ENCODE peak calls at places on chromosomes 3 and 15, in nine cellular contexts. J is brain microvascular endothelial cell; B is Right ventricle myocardium inferior; R is GM04503; Z is activated effector memory CD4-positive, alpha-beta T cell treated with anti-CD3 and anti-CD28 coated beads, Interleukin-2, amount 50 U/mL, for 16 hours; C is right lobe of liver; F is renal cortical epithelial cell; K is M059J; L is left cardiac atrium. Q is an unnamed sample.
A peak's percentile ranks its signal among the peaks of the same experiment; 100 is the strongest.

GRCh38 chr3:56787258-56787777 is 14.4 kb downstream of the ARHGEF3 start:
- DNase-seq in J (no peak), B (no peak), R (no peak), Z (no peak), C (no peak), F (no peak), K (no peak), L (no peak), Q (peak; percentile 66)

GRCh38 chr3:156351783-156352182 is 203.1 kb downstream of the SSR3 start:
- DNase-seq in J (no peak), B (no peak), R (no peak), Z (no peak), C (no peak), F (no peak), K (no peak), L (no peak), Q (no peak)

GRCh38 chr15:65970937-65971740 is 101.8 kb downstream of the RAB11A start:
- DNase-seq in J (no peak), B (no peak), R (no peak), Z (no peak), C (no peak), F (no peak), K (no peak), L (no peak), Q (no peak)

GRCh38 chr15:55921744-55922143 is 71.7 kb downstream of the NEDD4 start:
- DNase-seq in J (no peak), B (no peak), R (no peak), Z (no peak), C (no peak), F (no peak), K (no peak), L (no peak), Q (no peak)

GRCh38 chr3:129611812-129612349 is 5.4 kb upstream of the PLXND1 start:
- DNase-seq in J (peak; percentile 69), B (peak; percentile 68), R (no peak), Z (no peak), C (no peak), F (no peak), K (peak; percentile 86), L (peak; percentile 76), Q (no peak)

GRCh38 chr3:4687167-4687566 is 194.0 kb downstream of the ITPR1 start:
- DNase-seq in J (no peak), B (no peak), R (no peak), Z (no peak), C (no peak), F (peak; percentile 27), K (peak; percentile 11), L (no peak), Q (no peak)

GRCh38 chr3:44045476-44046275 is 196.0 kb upstream of the TOPAZ1 start:
- DNase-seq in J (peak; percentile 7), B (no peak), R (no peak), Z (no peak), C (no peak), F (peak; percentile 59), K (peak; percentile 83), L (peak; percentile 30), Q (no peak)

GRCh38 chr3:149992416-149993058 is 21.8 kb upstream of the PFN2 start:
- DNase-seq in J (no peak), B (no peak), R (no peak), Z (no peak), C (no peak), F (no peak), K (no peak), L (no peak), Q (no peak)

GRCh38 chr3:45554001-45554691 is 40.4 kb upstream of the LIMD1 start:
- DNase-seq in J (no peak), B (peak; percentile 87), R (no peak), Z (no peak), C (no peak), F (peak; percentile 21), K (peak; percentile 51), L (peak; percentile 51), Q (peak; percentile 88)

GRCh38 chr15:52706091-52706490 is 26.9 kb upstream of the ATOSA start:
- DNase-seq in J (no peak), B (no peak), R (no peak), Z (no peak), C (no peak), F (peak; percentile 52), K (peak; percentile 21), L (no peak), Q (no peak)

GRCh38 chr15:67181221-67181639 is 73.2 kb downstream of the AAGAB start:
- DNase-seq in J (no peak), B (no peak), R (no peak), Z (peak; percentile 63), C (no peak), F (no peak), K (no peak), L (no peak), Q (peak; percentile 43)

GRCh38 chr15:27831384-27832262 is 267.5 kb downstream of the OCA2 start:
- DNase-seq in J (no peak), B (no peak), R (no peak), Z (peak; percentile 49), C (no peak), F (no peak), K (no peak), L (no peak), Q (no peak)

GRCh38 chr3:48451270-48451669 is 4.7 kb downstream of the ATRIP start:
- DNase-seq in J (no peak), B (no peak), R (no peak), Z (no peak), C (no peak), F (no peak), K (no peak), L (no peak), Q (no peak)

GRCh38 chr3:138945646-138946553 is 1.0 kb downstream of the FOXL2 start:
- DNase-seq in J (no peak), B (peak; percentile 75), R (no peak), Z (no peak), C (no peak), F (no peak), K (peak; percentile 56), L (no peak), Q (no peak)

GRCh38 chr15:99703603-99704443 is 29.4 kb downstream of the LYSMD4 start:
- DNase-seq in J (peak; percentile 89), B (no peak), R (peak; percentile 70), Z (no peak), C (no peak), F (peak; percentile 88), K (peak; percentile 84), L (no peak), Q (no peak)

GRCh38 chr3:169886671-169887070 is 16.9 kb upstream of the LRRC31 start:
- DNase-seq in J (no peak), B (peak; percentile 75), R (peak; percentile 52), Z (no peak), C (peak; percentile 87), F (peak; percentile 84), K (peak; percentile 63), L (peak; percentile 80), Q (no peak)

GRCh38 chr15:49036650-49037545 is 9.3 kb downstream of the SECISBP2L start:
- DNase-seq in J (peak; percentile 55), B (no peak), R (no peak), Z (no peak), C (no peak), F (no peak), K (peak; percentile 19), L (no peak), Q (no peak)

GRCh38 chr15:59138243-59138642 is 33.3 kb downstream of the CCNB2 start:
- DNase-seq in J (peak; percentile 41), B (no peak), R (no peak), Z (peak; percentile 86), C (peak; percentile 62), F (peak; percentile 25), K (peak; percentile 46), L (peak; percentile 34), Q (no peak)

GRCh38 chr3:11273945-11274344 is 1.7 kb downstream of the ATG7 start:
- DNase-seq in J (no peak), B (no peak), R (no peak), Z (no peak), C (no peak), F (no peak), K (no peak), L (no peak), Q (no peak)

GRCh38 chr3:188507244-188507720 is 353.3 kb downstream of the LPP start:
- DNase-seq in J (peak; percentile 89), B (no peak), R (peak; percentile 83), Z (no peak), C (no peak), F (peak; percentile 73), K (peak; percentile 93), L (no peak), Q (no peak)

GRCh38 chr15:90451215-90451850 is 63.3 kb downstream of the IQGAP1 start:
- DNase-seq in J (peak; percentile 64), B (no peak), R (peak; percentile 25), Z (no peak), C (no peak), F (peak; percentile 23), K (peak; percentile 93), L (no peak), Q (no peak)

GRCh38 chr15:40354408-40355171 is 3.4 kb upstream of the DISP2 start:
- DNase-seq in J (no peak), B (no peak), R (no peak), Z (no peak), C (no peak), F (no peak), K (peak; percentile 20), L (no peak), Q (no peak)

GRCh38 chr3:106578911-106579310 is 710.1 kb upstream of the CBLB start:
- DNase-seq in J (no peak), B (no peak), R (no peak), Z (no peak), C (no peak), F (no peak), K (no peak), L (no peak), Q (no peak)

GRCh38 chr15:87213646-87214045 is 1042.9 kb downstream of the NTRK3 start:
- DNase-seq in J (no peak), B (no peak), R (no peak), Z (no peak), C (no peak), F (no peak), K (no peak), L (peak; percentile 22), Q (no peak)

GRCh38 chr3:38224357-38224756 is 41.3 kb upstream of the SLC22A13 start:
- DNase-seq in J (no peak), B (no peak), R (no peak), Z (no peak), C (no peak), F (no peak), K (no peak), L (no peak), Q (no peak)

GRCh38 chr15:73818308-73818985 is 54.9 kb upstream of the TBC1D21 start:
- DNase-seq in J (no peak), B (no peak), R (no peak), Z (no peak), C (no peak), F (no peak), K (no peak), L (no peak), Q (no peak)

GRCh38 chr3:30606301-30607031 is at the start of gene TGFBR2:
- DNase-seq in J (peak; percentile 99), B (peak; percentile 98), R (peak; percentile 87), Z (peak; percentile 93), C (peak; percentile 96), F (peak; percentile 98), K (peak; percentile 95), L (peak; percentile 97), Q (peak; percentile 95)

Q was measured in lower leg skin.